ENCODE peak calls at places on chromosomes 4 and X, in eight cellular contexts. One of them, this sample, is unnamed.

GRCh38 chr4:173333658-173334084 is 487 bp downstream of the HMGB2 start:
- DNase-seq in aorta: peak; percentile 86
- DNase-seq in fibroblast of lung: peak; percentile 39
- DNase-seq in osteoblast: peak; percentile 46
- DNase-seq in psoas muscle: peak; percentile 54
- DNase-seq in spleen: peak; percentile 94
- DNase-seq in colonic mucosa: peak; percentile 65
- DNase-seq in prostate gland: peak; percentile 67
- DNase-seq in this sample: peak; percentile 71

GRCh38 chrX:36908801-36909403 is 99.3 kb upstream of the FAM47C start:
- DNase-seq in aorta: no peak
- DNase-seq in fibroblast of lung: peak; percentile 42
- DNase-seq in osteoblast: peak; percentile 52
- DNase-seq in psoas muscle: no peak
- DNase-seq in spleen: no peak
- DNase-seq in colonic mucosa: no peak
- DNase-seq in prostate gland: no peak
- DNase-seq in this sample: no peak

GRCh38 chrX:119503484-119503861 is 35.2 kb downstream of the SLC25A5 start:
- DNase-seq in aorta: peak; percentile 84
- DNase-seq in fibroblast of lung: peak; percentile 73
- DNase-seq in osteoblast: peak; percentile 83
- DNase-seq in psoas muscle: peak; percentile 34
- DNase-seq in spleen: no peak
- DNase-seq in colonic mucosa: peak; percentile 65
- DNase-seq in prostate gland: peak; percentile 48
- DNase-seq in this sample: peak; percentile 67

GRCh38 chr4:4394644-4395043 is 7.7 kb downstream of the NSG1 start:
- DNase-seq in aorta: peak; percentile 62
- DNase-seq in fibroblast of lung: peak; percentile 24
- DNase-seq in osteoblast: no peak
- DNase-seq in psoas muscle: no peak
- DNase-seq in spleen: no peak
- DNase-seq in colonic mucosa: no peak
- DNase-seq in prostate gland: peak; percentile 22
- DNase-seq in this sample: peak; percentile 77

GRCh38 chr4:114807759-114808404 is 209.3 kb downstream of the UGT8 start:
- DNase-seq in aorta: no peak
- DNase-seq in fibroblast of lung: peak; percentile 7
- DNase-seq in osteoblast: no peak
- DNase-seq in psoas muscle: no peak
- DNase-seq in spleen: no peak
- DNase-seq in colonic mucosa: peak; percentile 21
- DNase-seq in prostate gland: no peak
- DNase-seq in this sample: no peak

GRCh38 chr4:78213218-78213617 is 156.1 kb downstream of the FRAS1 start:
- DNase-seq in aorta: no peak
- DNase-seq in fibroblast of lung: no peak
- DNase-seq in osteoblast: no peak
- DNase-seq in psoas muscle: no peak
- DNase-seq in spleen: no peak
- DNase-seq in colonic mucosa: peak; percentile 29
- DNase-seq in prostate gland: no peak
- DNase-seq in this sample: no peak

GRCh38 chrX:118271770-118272169 is 74.1 kb upstream of the WDR44 start:
- DNase-seq in aorta: no peak
- DNase-seq in fibroblast of lung: peak; percentile 44
- DNase-seq in osteoblast: no peak
- DNase-seq in psoas muscle: no peak
- DNase-seq in spleen: no peak
- DNase-seq in colonic mucosa: no peak
- DNase-seq in prostate gland: no peak
- DNase-seq in this sample: no peak

GRCh38 chrX:78024349-78025108 is 55.1 kb upstream of the PGAM4 start:
- DNase-seq in aorta: no peak
- DNase-seq in fibroblast of lung: peak; percentile 26
- DNase-seq in osteoblast: peak; percentile 26
- DNase-seq in psoas muscle: no peak
- DNase-seq in spleen: no peak
- DNase-seq in colonic mucosa: peak; percentile 77
- DNase-seq in prostate gland: no peak
- DNase-seq in this sample: no peak

GRCh38 chr4:102157984-102158383 is 187.3 kb downstream of the SLC39A8 start:
- DNase-seq in aorta: no peak
- DNase-seq in fibroblast of lung: no peak
- DNase-seq in osteoblast: no peak
- DNase-seq in psoas muscle: no peak
- DNase-seq in spleen: no peak
- DNase-seq in colonic mucosa: no peak
- DNase-seq in prostate gland: no peak
- DNase-seq in this sample: no peak

GRCh38 chrX:7316280-7316679 is 168.3 kb upstream of the PUDP start:
- DNase-seq in aorta: no peak
- DNase-seq in fibroblast of lung: peak; percentile 2
- DNase-seq in osteoblast: no peak
- DNase-seq in psoas muscle: no peak
- DNase-seq in spleen: no peak
- DNase-seq in colonic mucosa: no peak
- DNase-seq in prostate gland: no peak
- DNase-seq in this sample: no peak

GRCh38 chr4:62898115-62898514 is 1511.1 kb downstream of the TECRL start:
- DNase-seq in aorta: peak; percentile 61
- DNase-seq in fibroblast of lung: no peak
- DNase-seq in osteoblast: no peak
- DNase-seq in psoas muscle: no peak
- DNase-seq in spleen: peak; percentile 71
- DNase-seq in colonic mucosa: no peak
- DNase-seq in prostate gland: no peak
- DNase-seq in this sample: no peak

GRCh38 chr4:73620115-73620792 is at the start of gene RASSF6:
- DNase-seq in aorta: peak; percentile 72
- DNase-seq in fibroblast of lung: no peak
- DNase-seq in osteoblast: no peak
- DNase-seq in psoas muscle: no peak
- DNase-seq in spleen: peak; percentile 81
- DNase-seq in colonic mucosa: peak; percentile 90
- DNase-seq in prostate gland: peak; percentile 75
- DNase-seq in this sample: no peak

GRCh38 chr4:38224850-38225249 is 264.7 kb downstream of the PTTG2 start:
- DNase-seq in aorta: no peak
- DNase-seq in fibroblast of lung: no peak
- DNase-seq in osteoblast: no peak
- DNase-seq in psoas muscle: no peak
- DNase-seq in spleen: no peak
- DNase-seq in colonic mucosa: no peak
- DNase-seq in prostate gland: no peak
- DNase-seq in this sample: no peak

GRCh38 chrX:40439625-40440532 is 140.9 kb upstream of the ATP6AP2 start:
- DNase-seq in aorta: no peak
- DNase-seq in fibroblast of lung: no peak
- DNase-seq in osteoblast: no peak
- DNase-seq in psoas muscle: no peak
- DNase-seq in spleen: no peak
- DNase-seq in colonic mucosa: no peak
- DNase-seq in prostate gland: no peak
- DNase-seq in this sample: no peak

GRCh38 chr4:182847543-182847942 is 69.6 kb downstream of the DCTD start:
- DNase-seq in aorta: peak; percentile 41
- DNase-seq in fibroblast of lung: no peak
- DNase-seq in osteoblast: no peak
- DNase-seq in psoas muscle: no peak
- DNase-seq in spleen: peak; percentile 27
- DNase-seq in colonic mucosa: no peak
- DNase-seq in prostate gland: no peak
- DNase-seq in this sample: no peak

GRCh38 chrX:15719324-15719968 is 18.6 kb upstream of the CA5B start:
- DNase-seq in aorta: no peak
- DNase-seq in fibroblast of lung: no peak
- DNase-seq in osteoblast: no peak
- DNase-seq in psoas muscle: no peak
- DNase-seq in spleen: no peak
- DNase-seq in colonic mucosa: no peak
- DNase-seq in prostate gland: no peak
- DNase-seq in this sample: no peak

GRCh38 chr4:6177587-6178197 is 22.7 kb downstream of the JAKMIP1 start:
- DNase-seq in aorta: peak; percentile 67
- DNase-seq in fibroblast of lung: no peak
- DNase-seq in osteoblast: no peak
- DNase-seq in psoas muscle: no peak
- DNase-seq in spleen: no peak
- DNase-seq in colonic mucosa: no peak
- DNase-seq in prostate gland: no peak
- DNase-seq in this sample: no peak
- H3K4me1 ChIP-seq in aorta: no peaks in the 10 kb centered on the region
- H3K4me1 ChIP-seq in fibroblast of lung: no peaks in the 10 kb centered on the region
- H3K4me1 ChIP-seq in osteoblast: no peaks in the 10 kb centered on the region
- H3K4me1 ChIP-seq in psoas muscle: no peaks in the 10 kb centered on the region
- H3K4me1 ChIP-seq in spleen: peaks cover 21% of the 10 kb centered on the region
- H3K4me1 ChIP-seq in colonic mucosa: no peaks in the 10 kb centered on the region
- H3K4me1 ChIP-seq in prostate gland: no peaks in the 10 kb centered on the region
- H3K4me1 ChIP-seq in this sample: no peaks in the 10 kb centered on the region

DNA sequence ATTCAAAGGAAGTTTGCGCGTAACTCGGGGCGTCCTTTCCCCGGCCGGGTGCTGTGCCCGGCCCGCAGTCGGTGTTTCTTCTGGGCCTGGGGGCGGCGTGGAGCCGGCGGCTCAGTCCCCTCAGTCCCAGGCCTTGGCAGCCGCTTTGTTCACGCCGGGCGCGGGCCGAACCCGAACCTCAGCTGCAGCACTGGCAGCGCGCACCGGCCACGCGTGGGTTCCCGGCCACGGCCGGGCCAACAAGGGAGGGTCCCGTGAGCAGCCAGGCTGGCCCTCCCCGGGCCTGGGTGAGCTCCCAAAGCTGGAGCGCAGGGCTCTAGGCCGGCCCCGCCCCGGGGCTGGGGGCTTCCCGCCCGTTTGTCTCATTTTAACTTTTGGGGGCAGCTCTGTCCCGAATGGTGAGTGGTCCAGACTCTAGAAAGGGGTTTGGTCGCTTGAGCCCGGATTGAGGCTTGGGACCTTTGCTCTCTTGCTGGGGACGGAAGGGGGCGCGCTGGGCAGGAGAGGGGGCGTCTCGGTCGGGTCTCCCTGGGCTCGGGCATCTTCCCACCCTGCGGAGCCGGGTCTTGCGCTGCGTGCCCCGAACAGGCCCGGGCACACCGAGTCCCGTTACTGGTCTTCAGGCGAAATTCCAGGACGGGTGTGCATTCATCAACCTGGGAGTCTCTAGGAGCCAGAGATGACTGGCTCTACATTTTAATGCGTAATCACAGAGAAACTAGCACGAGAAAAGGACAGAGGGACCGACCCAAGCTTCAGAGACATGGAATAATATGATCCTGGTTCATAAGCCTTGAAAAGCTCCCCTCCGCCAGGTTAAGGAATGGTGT is 177.1 kb downstream of the CBR4 start:
- DNase-seq in aorta: peak; percentile 85
- DNase-seq in fibroblast of lung: no peak
- DNase-seq in osteoblast: peak; percentile 78
- DNase-seq in psoas muscle: peak; percentile 48
- DNase-seq in spleen: peak; percentile 76
- DNase-seq in colonic mucosa: peak; percentile 41
- DNase-seq in prostate gland: peak; percentile 25
- DNase-seq in this sample: peak; percentile 45
- H3K4me1 ChIP-seq in aorta: peaks cover 3% of the 10 kb centered on the region
- H3K4me1 ChIP-seq in fibroblast of lung: peaks cover 3% of the 10 kb centered on the region
- H3K4me1 ChIP-seq in osteoblast: peaks cover 24% of the 10 kb centered on the region
- H3K4me1 ChIP-seq in psoas muscle: peaks cover 37% of the 10 kb centered on the region
- H3K4me1 ChIP-seq in spleen: peaks cover 21% of the 10 kb centered on the region
- H3K4me1 ChIP-seq in colonic mucosa: no peaks in the 10 kb centered on the region
- H3K4me1 ChIP-seq in prostate gland: no peaks in the 10 kb centered on the region
- H3K4me1 ChIP-seq in this sample: peaks cover 30% of the 10 kb centered on the region

DNA sequence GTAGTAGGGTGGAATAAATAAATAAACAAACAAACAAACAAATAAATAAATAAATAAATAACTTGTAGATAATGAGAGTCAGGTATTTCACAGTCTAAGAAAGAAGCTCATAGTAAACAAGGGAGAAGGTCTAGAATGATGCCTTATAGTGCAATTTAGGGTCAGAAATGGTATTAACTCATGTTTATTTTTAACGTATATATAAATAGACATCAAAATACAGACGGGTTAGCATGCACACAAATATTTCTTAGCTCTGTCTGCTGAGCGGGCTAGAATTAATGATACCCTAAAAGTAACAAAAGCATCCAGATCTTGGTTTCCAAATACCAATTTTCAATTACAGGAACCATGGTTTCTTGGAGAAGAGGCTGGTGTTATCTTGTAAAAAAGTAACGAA is 16.6 kb downstream of the PFKFB1 start:
- DNase-seq in aorta: no peak
- DNase-seq in fibroblast of lung: no peak
- DNase-seq in osteoblast: no peak
- DNase-seq in psoas muscle: no peak
- DNase-seq in spleen: no peak
- DNase-seq in colonic mucosa: no peak
- DNase-seq in prostate gland: no peak
- DNase-seq in this sample: no peak
- H3K4me1 ChIP-seq in aorta: no peaks in the 10 kb centered on the region
- H3K4me1 ChIP-seq in fibroblast of lung: no peaks in the 10 kb centered on the region
- H3K4me1 ChIP-seq in osteoblast: no peaks in the 10 kb centered on the region
- H3K4me1 ChIP-seq in psoas muscle: peaks cover 8% of the 10 kb centered on the region
- H3K4me1 ChIP-seq in spleen: no peaks in the 10 kb centered on the region
- H3K4me1 ChIP-seq in colonic mucosa: no peaks in the 10 kb centered on the region
- H3K4me1 ChIP-seq in prostate gland: no peaks in the 10 kb centered on the region
- H3K4me1 ChIP-seq in this sample: no peaks in the 10 kb centered on the region

GRCh38 chr4:27003602-27004238 is 143.1 kb downstream of the STIM2 start:
- DNase-seq in aorta: no peak
- DNase-seq in fibroblast of lung: peak; percentile 72
- DNase-seq in osteoblast: no peak
- DNase-seq in psoas muscle: no peak
- DNase-seq in spleen: no peak
- DNase-seq in colonic mucosa: no peak
- DNase-seq in prostate gland: no peak
- DNase-seq in this sample: no peak
- H3K4me1 ChIP-seq in aorta: no peaks in the 10 kb centered on the region
- H3K4me1 ChIP-seq in fibroblast of lung: peaks cover 19% of the 10 kb centered on the region
- H3K4me1 ChIP-seq in osteoblast: peaks cover 50% of the 10 kb centered on the region
- H3K4me1 ChIP-seq in psoas muscle: peaks cover 3% of the 10 kb centered on the region
- H3K4me1 ChIP-seq in spleen: peaks cover 12% of the 10 kb centered on the region
- H3K4me1 ChIP-seq in colonic mucosa: no peaks in the 10 kb centered on the region
- H3K4me1 ChIP-seq in prostate gland: peaks cover 5% of the 10 kb centered on the region
- H3K4me1 ChIP-seq in this sample: peaks cover 4% of the 10 kb centered on the region

GRCh38 chrX:46954716-46955115 is 42.5 kb downstream of the JADE3 start:
- DNase-seq in aorta: no peak
- DNase-seq in fibroblast of lung: no peak
- DNase-seq in osteoblast: no peak
- DNase-seq in psoas muscle: no peak
- DNase-seq in spleen: no peak
- DNase-seq in colonic mucosa: no peak
- DNase-seq in prostate gland: no peak
- DNase-seq in this sample: no peak
- H3K4me1 ChIP-seq in aorta: no peaks in the 10 kb centered on the region
- H3K4me1 ChIP-seq in fibroblast of lung: peaks cover 3% of the 10 kb centered on the region
- H3K4me1 ChIP-seq in osteoblast: peaks cover 3% of the 10 kb centered on the region
- H3K4me1 ChIP-seq in psoas muscle: no peaks in the 10 kb centered on the region
- H3K4me1 ChIP-seq in spleen: peaks cover 9% of the 10 kb centered on the region
- H3K4me1 ChIP-seq in colonic mucosa: no peaks in the 10 kb centered on the region
- H3K4me1 ChIP-seq in prostate gland: no peaks in the 10 kb centered on the region
- H3K4me1 ChIP-seq in this sample: peaks cover 29% of the 10 kb centered on the region